ENCODE peak calls at places on chromosome 4, in seven cellular contexts. S is transverse colon, O is suprapubic skin, W is testis, J is prostate gland, P is stomach, Z is heart left ventricle. M is an unnamed sample. For H3K9me3, the result is how much of the 10 kb centered on the place peaks cover.

GRCh38 chr4:137310156-137310555 is 222.1 kb downstream of the PCDH18 start:
- DNase-seq in S (no peak), O (no peak), W (no peak), J (no peak), P (no peak), Z (no peak), M (no peak)

GRCh38 chr4:24210332-24210902 is 320.6 kb upstream of the PPARGC1A start:
- DNase-seq in S (peak), O (peak), W (no peak), J (no peak), P (no peak), Z (no peak), M (no peak)

GRCh38 chr4:81453024-81453423 is 18.7 kb downstream of the RASGEF1B start:
- DNase-seq in S (no peak), O (no peak), W (no peak), J (no peak), P (no peak), Z (no peak), M (no peak)

GRCh38 chr4:9804918-9805317 is 23.5 kb downstream of the DRD5 start:
- DNase-seq in S (no peak), O (no peak), W (no peak), J (no peak), P (no peak), Z (no peak), M (no peak)

GRCh38 chr4:151567056-151567455 is 158.1 kb downstream of the FHIP1A start:
- DNase-seq in S (no peak), O (no peak), W (no peak), J (no peak), P (no peak), Z (no peak), M (no peak)

GRCh38 chr4:152815078-152815477 is 35.3 kb downstream of the ARFIP1 start:
- DNase-seq in S (no peak), O (no peak), W (no peak), J (no peak), P (no peak), Z (no peak), M (no peak)

GRCh38 chr4:81606796-81607550 is 135.3 kb upstream of the RASGEF1B start:
- DNase-seq in S (peak), O (no peak), W (peak), J (no peak), P (no peak), Z (no peak), M (no peak)

GRCh38 chr4:67886281-67886680 is 2.5 kb upstream of the TMPRSS11D start:
- DNase-seq in S (no peak), O (no peak), W (no peak), J (no peak), P (no peak), Z (no peak), M (no peak)

GRCh38 chr4:112225157-112225556 is 6.4 kb upstream of the AP1AR start:
- DNase-seq in S (no peak), O (no peak), W (no peak), J (no peak), P (no peak), Z (no peak), M (no peak)

GRCh38 chr4:16687011-16687410 is 211.4 kb downstream of the LDB2 start:
- DNase-seq in S (no peak), O (no peak), W (no peak), J (no peak), P (no peak), Z (no peak), M (no peak)

GRCh38 chr4:108417923-108418322 is 202.5 kb upstream of the RPL34 start:
- DNase-seq in S (no peak), O (no peak), W (no peak), J (no peak), P (no peak), Z (no peak), M (no peak)

GRCh38 chr4:143251781-143252180 is 67.1 kb downstream of the USP38 start:
- DNase-seq in S (no peak), O (no peak), W (no peak), J (no peak), P (no peak), Z (no peak), M (no peak)

GRCh38 chr4:7426525-7427171 is 8.1 kb downstream of the PSAPL1 start:
- DNase-seq in S (peak), O (peak), W (no peak), J (no peak), P (peak), Z (peak), M (peak)

GRCh38 chr4:7275490-7276154 is 83.3 kb downstream of the SORCS2 start:
- DNase-seq in S (no peak), O (no peak), W (no peak), J (no peak), P (no peak), Z (peak), M (no peak)

GRCh38 chr4:145216532-145216931 is 36.1 kb upstream of the OTUD4 start:
- DNase-seq in S (no peak), O (no peak), W (no peak), J (no peak), P (no peak), Z (no peak), M (no peak)

GRCh38 chr4:178081931-178082330 is 639.7 kb upstream of the AGA start:
- DNase-seq in S (no peak), O (no peak), W (no peak), J (no peak), P (no peak), Z (no peak), M (no peak)

GRCh38 chr4:111228396-111228795 is 605.5 kb upstream of the PITX2 start:
- DNase-seq in S (no peak), O (no peak), W (no peak), J (no peak), P (no peak), Z (no peak), M (no peak)

GRCh38 chr4:154954117-154954516 is 173.0 kb downstream of the RBM46 start:
- DNase-seq in S (no peak), O (no peak), W (no peak), J (no peak), P (no peak), Z (no peak), M (no peak)

GRCh38 chr4:173076903-173077629 is 91.5 kb upstream of the GALNT7 start:
- DNase-seq in S (no peak), O (no peak), W (no peak), J (no peak), P (no peak), Z (no peak), M (no peak)

GRCh38 chr4:56360071-56360470 is 27.2 kb downstream of the AASDH start:
- DNase-seq in S (no peak), O (no peak), W (no peak), J (no peak), P (no peak), Z (no peak), M (no peak)

GRCh38 chr4:115580901-115581300 is 467.5 kb upstream of the NDST4 start:
- DNase-seq in S (no peak), O (no peak), W (no peak), J (no peak), P (no peak), Z (no peak), M (no peak)

GRCh38 chr4:76305971-76306881 is at the start of gene STBD1:
- DNase-seq in S (peak), O (peak), W (peak), J (peak), P (peak), Z (peak), M (peak)

GRCh38 chr4:30380404-30380998 is 339.7 kb upstream of the PCDH7 start:
- DNase-seq in S (peak), O (no peak), W (peak), J (peak), P (peak), Z (no peak), M (no peak)

GRCh38 chr4:40276541-40276940 is 58.6 kb upstream of the CHRNA9 start:
- DNase-seq in S (no peak), O (no peak), W (no peak), J (no peak), P (no peak), Z (no peak), M (no peak)

GRCh38 chr4:185638548-185639301 is 103.4 kb upstream of the PDLIM3 start:
- DNase-seq in S (no peak), O (no peak), W (no peak), J (no peak), P (no peak), Z (peak), M (no peak)

GRCh38 chr4:2811830-2812599 is 19.1 kb downstream of the SH3BP2 start:
- DNase-seq in S (peak), O (peak), W (peak), J (no peak), P (peak), Z (peak), M (peak)

GRCh38 chr4:69707807-69708206 is 52.6 kb downstream of the SULT1B1 start:
- DNase-seq in S (no peak), O (no peak), W (no peak), J (peak), P (no peak), Z (no peak), M (no peak)

GRCh38 chr4:52862605-52863236 is 604 bp downstream of the RASL11B start:
- DNase-seq in S (no peak), O (peak), W (no peak), J (no peak), P (no peak), Z (no peak), M (no peak)

GRCh38 chr4:109873791-109874514 is 26.0 kb downstream of the LRIT3 start:
- DNase-seq in S (no peak), O (no peak), W (no peak), J (peak), P (no peak), Z (no peak), M (no peak)

GRCh38 chr4:54961357-54961975 is 163.9 kb downstream of the KDR start:
- DNase-seq in S (no peak), O (no peak), W (no peak), J (no peak), P (no peak), Z (no peak), M (no peak)

GRCh38 chr4:95085118-95085833 is 327.5 kb downstream of the BMPR1B start:
- DNase-seq in S (no peak), O (no peak), W (no peak), J (no peak), P (no peak), Z (no peak), M (no peak)

GRCh38 chr4:120156115-120156718 is 89.6 kb upstream of the MAD2L1 start:
- DNase-seq in S (no peak), O (no peak), W (peak), J (peak), P (no peak), Z (no peak), M (no peak)

GRCh38 chr4:7192252-7193039 is at the start of gene SORCS2:
- DNase-seq in S (peak), O (no peak), W (peak), J (peak), P (peak), Z (peak), M (peak)

DNA sequence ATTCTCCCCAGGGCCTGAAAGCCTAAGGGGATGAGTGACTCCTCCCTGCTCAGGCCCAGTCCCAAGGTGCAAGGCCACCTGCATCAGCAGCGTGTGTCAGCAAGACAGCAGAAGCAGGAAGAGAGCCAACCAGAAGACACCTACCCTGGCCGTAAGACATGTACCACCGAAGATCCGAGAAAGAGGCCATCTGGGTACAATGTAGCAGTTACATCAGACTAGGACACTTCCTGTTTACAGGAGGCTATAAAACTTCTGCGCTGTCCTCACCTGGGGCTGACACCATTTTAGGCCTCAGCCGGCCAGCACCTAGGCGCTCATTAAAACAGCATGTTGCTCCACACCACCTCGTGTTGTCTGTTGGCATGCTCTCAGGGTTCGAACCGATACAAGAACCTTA is 19.1 kb upstream of the HERC6 start:
- DNase-seq in S (no peak), O (no peak), W (no peak), J (no peak), P (no peak), Z (no peak), M (no peak)
- H3K9me3 ChIP-seq in S (under half), O (under half), W (under half), J (under half), P (under half), Z (under half), M (under half)

GRCh38 chr4:184510431-184510830 is 36.1 kb upstream of the IRF2 start:
- DNase-seq in S (no peak), O (no peak), W (no peak), J (no peak), P (no peak), Z (no peak), M (no peak)

GRCh38 chr4:184511156-184511555 is 36.8 kb upstream of the IRF2 start:
- DNase-seq in S (no peak), O (no peak), W (no peak), J (no peak), P (no peak), Z (no peak), M (no peak)

GRCh38 chr4:184504385-184504784 is 30.0 kb upstream of the IRF2 start:
- DNase-seq in S (no peak), O (no peak), W (no peak), J (no peak), P (no peak), Z (no peak), M (peak)

GRCh38 chr4:184503869-184504300 is 29.5 kb upstream of the IRF2 start:
- DNase-seq in S (no peak), O (no peak), W (no peak), J (no peak), P (no peak), Z (no peak), M (no peak)

GRCh38 chr4:184506527-184507121 is 32.3 kb upstream of the IRF2 start:
- DNase-seq in S (peak), O (no peak), W (peak), J (no peak), P (no peak), Z (no peak), M (peak)
- TF ChIP-seq POLR2A in S (no peak), O (no peak), W (no peak), J (no peak), P (no peak), Z (no peak), M (no peak)

GRCh38 chr4:25656031-25656430 is 380 bp downstream of the SLC34A2 start:
- DNase-seq in S (no peak), O (no peak), W (no peak), J (no peak), P (no peak), Z (no peak), M (no peak)
- H3K4me3 ChIP-seq in S (no peak), O (peak), W (peak), J (no peak), P (peak), Z (no peak), M (no peak)

GRCh38 chr4:169327951-169328350 is 57.2 kb upstream of the SH3RF1 start:
- DNase-seq in S (no peak), O (no peak), W (no peak), J (no peak), P (no peak), Z (no peak), M (no peak)

GRCh38 chr4:169333265-169333664 is 62.5 kb upstream of the SH3RF1 start:
- DNase-seq in S (no peak), O (no peak), W (no peak), J (no peak), P (no peak), Z (no peak), M (no peak)

GRCh38 chr4:169330811-169331210 is 60.1 kb upstream of the SH3RF1 start:
- DNase-seq in S (no peak), O (no peak), W (no peak), J (no peak), P (no peak), Z (no peak), M (no peak)

GRCh38 chr4:169332595-169332994 is 61.8 kb upstream of the SH3RF1 start:
- DNase-seq in S (no peak), O (no peak), W (no peak), J (no peak), P (no peak), Z (no peak), M (no peak)

GRCh38 chr4:169330095-169330494 is 59.3 kb upstream of the SH3RF1 start:
- DNase-seq in S (no peak), O (no peak), W (no peak), J (no peak), P (no peak), Z (no peak), M (no peak)
- H3K9me3 ChIP-seq in S (under half), O (under half), W (under half), J (under half), P (under half), Z (under half), M (under half)

GRCh38 chr4:182448281-182449151 is 205.3 kb downstream of the TENM3 start:
- DNase-seq in S (peak), O (peak), W (peak), J (peak), P (peak), Z (peak), M (peak)
- TF ChIP-seq POLR2A in S (no peak), O (no peak), W (peak), J (no peak), P (no peak), Z (peak), M (no peak)

GRCh38 chr4:73589887-73590801 is 30.1 kb downstream of the RASSF6 start:
- DNase-seq in S (no peak), O (no peak), W (no peak), J (no peak), P (no peak), Z (no peak), M (no peak)
- H3K4me3 ChIP-seq in S (no peak), O (no peak), W (no peak), J (no peak), P (no peak), Z (no peak), M (no peak)

GRCh38 chr4:71864380-71864779 is 80.5 kb upstream of the GC start:
- DNase-seq in S (no peak), O (no peak), W (no peak), J (no peak), P (no peak), Z (no peak), M (no peak)

GRCh38 chr4:71866212-71866885 is 82.5 kb upstream of the GC start:
- DNase-seq in S (no peak), O (no peak), W (no peak), J (no peak), P (no peak), Z (no peak), M (no peak)

GRCh38 chr4:71862315-71862714 is 78.4 kb upstream of the GC start:
- DNase-seq in S (no peak), O (no peak), W (no peak), J (no peak), P (no peak), Z (no peak), M (no peak)

GRCh38 chr4:71860643-71861042 is 76.8 kb upstream of the GC start:
- DNase-seq in S (no peak), O (no peak), W (no peak), J (no peak), P (no peak), Z (no peak), M (no peak)

GRCh38 chr4:71863457-71863856 is 79.6 kb upstream of the GC start:
- DNase-seq in S (no peak), O (no peak), W (no peak), J (no peak), P (no peak), Z (no peak), M (no peak)
- H3K9me3 ChIP-seq in S (under half), O (under half), W (under half), J (under half), P (under half), Z (under half), M (under half)

DNA sequence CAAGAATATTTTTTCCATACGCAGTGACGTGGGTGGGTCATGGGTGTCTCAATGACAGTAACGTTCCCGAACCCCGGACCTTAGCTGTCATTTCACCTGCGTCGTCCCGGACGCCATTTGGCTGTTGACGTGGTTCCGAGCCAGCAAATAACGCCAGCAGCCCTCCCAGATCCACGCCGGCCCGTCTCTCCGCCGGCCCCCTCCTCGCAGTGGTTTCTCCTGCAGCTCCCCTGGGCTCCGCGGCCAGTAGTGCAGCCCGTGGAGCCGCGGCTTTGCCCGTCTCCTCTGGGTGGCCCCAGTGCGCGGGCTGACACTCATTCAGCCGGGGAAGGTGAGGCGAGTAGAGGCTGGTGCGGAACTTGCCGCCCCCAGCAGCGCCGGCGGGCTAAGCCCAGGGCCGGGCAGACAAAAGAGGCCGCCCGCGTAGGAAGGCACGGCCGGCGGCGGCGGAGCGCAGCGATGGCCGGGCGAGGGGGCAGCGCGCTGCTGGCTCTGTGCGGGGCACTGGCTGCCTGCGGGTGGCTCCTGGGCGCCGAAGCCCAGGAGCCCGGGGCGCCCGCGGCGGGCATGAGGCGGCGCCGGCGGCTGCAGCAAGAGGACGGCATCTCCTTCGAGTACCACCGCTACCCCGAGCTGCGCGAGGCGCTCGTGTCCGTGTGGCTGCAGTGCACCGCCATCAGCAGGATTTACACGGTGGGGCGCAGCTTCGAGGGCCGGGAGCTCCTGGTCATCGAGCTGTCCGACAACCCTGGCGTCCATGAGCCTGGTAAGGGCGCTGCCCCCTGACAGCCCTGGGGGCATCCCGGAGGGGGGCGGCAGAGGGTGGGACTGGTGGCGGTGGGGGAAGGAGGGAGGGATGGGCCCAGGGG is at the start of gene CPE:
- DNase-seq in S (peak), O (peak), W (peak), J (peak), P (peak), Z (peak), M (peak)
- TF ChIP-seq POLR2A in S (peak), O (no peak), W (no peak), J (peak), P (no peak), Z (peak), M (no peak)

GRCh38 chr4:127889903-127890302 is 9.2 kb downstream of the PLK4 start:
- DNase-seq in S (no peak), O (no peak), W (no peak), J (no peak), P (no peak), Z (no peak), M (no peak)

DNA sequence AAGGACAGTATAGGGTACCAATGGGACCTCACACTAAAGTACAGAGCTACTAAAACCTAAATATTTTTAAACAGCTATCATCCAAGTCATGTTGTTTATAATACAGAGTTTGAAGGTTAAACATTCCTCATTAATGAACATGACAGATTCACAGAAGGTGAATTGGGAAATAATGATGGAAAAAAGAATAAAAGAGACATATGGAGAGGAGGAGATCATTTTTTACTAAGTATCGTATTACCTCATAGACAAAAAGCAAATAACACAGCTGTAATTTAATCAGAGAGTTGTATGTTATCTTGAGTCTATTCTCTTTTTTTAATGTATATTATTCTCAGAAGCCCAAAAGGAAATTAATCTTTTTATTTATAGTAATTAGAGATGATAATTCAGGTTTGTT is 7.9 kb downstream of the PLK4 start:
- DNase-seq in S (no peak), O (no peak), W (no peak), J (no peak), P (no peak), Z (no peak), M (no peak)
- H3K4me3 ChIP-seq in S (no peak), O (no peak), W (no peak), J (no peak), P (no peak), Z (no peak), M (no peak)